ENCODE peak calls at places on chromosome 10, in nine cellular contexts. One of them, this sample, is unnamed.

GRCh38 chr10:47384148-47384921 is at the start of gene ZNF488:
- DNase-seq in AG04450: peak
- DNase-seq in AG09319: peak
- DNase-seq in transverse colon: peak
- DNase-seq in pancreas: peak
- DNase-seq in A549: peak
- DNase-seq in HepG2: peak
- DNase-seq in GM23338: peak
- DNase-seq in cardiac muscle cell: peak
- DNase-seq in this sample: peak

GRCh38 chr10:129642427-129642826 is 175.4 kb downstream of the MGMT start:
- DNase-seq in cardiac muscle cell: no peak
- DNase-seq in HepG2: peak
- DNase-seq in AG09319: no peak
- DNase-seq in A549: peak
- DNase-seq in pancreas: no peak
- DNase-seq in AG04450: no peak
- DNase-seq in transverse colon: no peak
- DNase-seq in GM23338: no peak
- DNase-seq in this sample: peak

GRCh38 chr10:128549192-128549591 is 423.0 kb upstream of the MKI67 start:
- DNase-seq in HepG2: no peak
- DNase-seq in cardiac muscle cell: no peak
- DNase-seq in AG04450: no peak
- DNase-seq in AG09319: no peak
- DNase-seq in pancreas: no peak
- DNase-seq in A549: no peak
- DNase-seq in transverse colon: no peak
- DNase-seq in GM23338: no peak
- DNase-seq in this sample: no peak

GRCh38 chr10:109025187-109025586 is 898.1 kb downstream of the XPNPEP1 start:
- DNase-seq in pancreas: no peak
- DNase-seq in AG04450: no peak
- DNase-seq in GM23338: no peak
- DNase-seq in AG09319: no peak
- DNase-seq in HepG2: no peak
- DNase-seq in A549: no peak
- DNase-seq in cardiac muscle cell: no peak
- DNase-seq in transverse colon: no peak
- DNase-seq in this sample: no peak

GRCh38 chr10:130642926-130643325 is 506.7 kb downstream of the GLRX3 start:
- DNase-seq in HepG2: no peak
- DNase-seq in transverse colon: no peak
- DNase-seq in AG04450: no peak
- DNase-seq in pancreas: no peak
- DNase-seq in AG09319: no peak
- DNase-seq in cardiac muscle cell: no peak
- DNase-seq in GM23338: no peak
- DNase-seq in A549: no peak
- DNase-seq in this sample: no peak

GRCh38 chr10:76962851-76963250 is 674.8 kb downstream of the KCNMA1 start:
- DNase-seq in HepG2: no peak
- DNase-seq in cardiac muscle cell: no peak
- DNase-seq in AG09319: peak
- DNase-seq in pancreas: no peak
- DNase-seq in A549: no peak
- DNase-seq in AG04450: no peak
- DNase-seq in GM23338: no peak
- DNase-seq in transverse colon: no peak
- DNase-seq in this sample: peak

GRCh38 chr10:119462773-119463172 is 79.7 kb downstream of the RGS10 start:
- DNase-seq in cardiac muscle cell: no peak
- DNase-seq in pancreas: no peak
- DNase-seq in A549: no peak
- DNase-seq in GM23338: no peak
- DNase-seq in AG04450: no peak
- DNase-seq in AG09319: no peak
- DNase-seq in transverse colon: no peak
- DNase-seq in HepG2: peak
- DNase-seq in this sample: no peak

GRCh38 chr10:13993634-13994033 is 337.1 kb downstream of the FRMD4A start:
- DNase-seq in pancreas: no peak
- DNase-seq in HepG2: no peak
- DNase-seq in cardiac muscle cell: no peak
- DNase-seq in A549: no peak
- DNase-seq in transverse colon: no peak
- DNase-seq in GM23338: no peak
- DNase-seq in AG09319: no peak
- DNase-seq in AG04450: no peak
- DNase-seq in this sample: no peak

GRCh38 chr10:15744217-15744865 is 24.6 kb upstream of the ITGA8 start:
- DNase-seq in GM23338: peak
- DNase-seq in AG04450: no peak
- DNase-seq in cardiac muscle cell: peak
- DNase-seq in pancreas: peak
- DNase-seq in HepG2: peak
- DNase-seq in AG09319: no peak
- DNase-seq in A549: peak
- DNase-seq in transverse colon: peak
- DNase-seq in this sample: peak

GRCh38 chr10:129161184-129161583 is 305.9 kb upstream of the MGMT start:
- DNase-seq in A549: no peak
- DNase-seq in AG04450: no peak
- DNase-seq in GM23338: peak
- DNase-seq in AG09319: no peak
- DNase-seq in pancreas: no peak
- DNase-seq in cardiac muscle cell: peak
- DNase-seq in transverse colon: no peak
- DNase-seq in HepG2: no peak
- DNase-seq in this sample: peak

GRCh38 chr10:110789604-110790428 is 81.9 kb upstream of the PDCD4 start:
- DNase-seq in AG04450: no peak
- DNase-seq in pancreas: no peak
- DNase-seq in A549: no peak
- DNase-seq in cardiac muscle cell: no peak
- DNase-seq in HepG2: no peak
- DNase-seq in transverse colon: no peak
- DNase-seq in GM23338: no peak
- DNase-seq in AG09319: no peak
- DNase-seq in this sample: no peak

GRCh38 chr10:60384708-60385398 is 4.8 kb downstream of the ANK3 start:
- DNase-seq in HepG2: no peak
- DNase-seq in pancreas: peak
- DNase-seq in GM23338: no peak
- DNase-seq in cardiac muscle cell: peak
- DNase-seq in A549: peak
- DNase-seq in transverse colon: no peak
- DNase-seq in AG04450: peak
- DNase-seq in AG09319: peak
- DNase-seq in this sample: peak

GRCh38 chr10:89283988-89284475 is 17.8 kb upstream of the IFIT2 start:
- DNase-seq in cardiac muscle cell: peak
- DNase-seq in HepG2: peak
- DNase-seq in pancreas: no peak
- DNase-seq in transverse colon: peak
- DNase-seq in A549: peak
- DNase-seq in AG04450: no peak
- DNase-seq in GM23338: peak
- DNase-seq in AG09319: peak
- DNase-seq in this sample: peak

GRCh38 chr10:79298403-79299244 is 48.6 kb upstream of the PPIF start:
- DNase-seq in transverse colon: peak
- DNase-seq in AG09319: peak
- DNase-seq in AG04450: peak
- DNase-seq in GM23338: no peak
- DNase-seq in cardiac muscle cell: peak
- DNase-seq in HepG2: peak
- DNase-seq in pancreas: no peak
- DNase-seq in A549: peak
- DNase-seq in this sample: peak

DNA sequence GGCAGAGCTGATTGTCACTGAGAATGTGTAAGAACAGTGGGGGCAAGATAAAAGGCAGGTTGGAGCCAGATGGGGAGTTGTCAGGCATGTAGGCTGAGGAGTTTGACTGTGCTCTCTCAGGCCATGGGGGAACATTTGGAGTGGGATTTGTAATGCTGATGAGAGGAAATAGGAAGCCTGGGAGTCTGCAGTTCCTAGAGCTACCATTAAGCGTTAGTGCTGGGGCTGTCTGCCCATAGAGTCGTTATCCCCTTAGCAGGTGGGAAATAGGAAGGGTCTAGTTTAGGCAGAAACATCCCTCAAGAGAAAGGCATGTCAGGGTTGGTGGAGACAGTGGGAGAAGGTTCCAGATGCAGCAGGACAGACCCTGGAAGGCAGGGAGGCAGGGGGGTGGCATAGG is 75.5 kb downstream of the RPS24 start:
- DNase-seq in HepG2: no peak
- DNase-seq in pancreas: no peak
- DNase-seq in A549: no peak
- DNase-seq in transverse colon: no peak
- DNase-seq in cardiac muscle cell: no peak
- DNase-seq in AG04450: no peak
- DNase-seq in AG09319: no peak
- DNase-seq in GM23338: peak
- DNase-seq in this sample: no peak
- TF ChIP-seq CTCF in HepG2: no peak
- TF ChIP-seq CTCF in pancreas: no peak
- TF ChIP-seq CTCF in A549: no peak
- TF ChIP-seq CTCF in transverse colon: no peak
- TF ChIP-seq CTCF in cardiac muscle cell: no peak
- TF ChIP-seq CTCF in AG04450: no peak
- TF ChIP-seq CTCF in AG09319: no peak
- TF ChIP-seq CTCF in GM23338: no peak
- TF ChIP-seq CTCF in this sample: no peak

GRCh38 chr10:127354992-127355391 is 158.6 kb upstream of the INSYN2A start:
- DNase-seq in AG04450: no peak
- DNase-seq in cardiac muscle cell: peak
- DNase-seq in transverse colon: no peak
- DNase-seq in HepG2: no peak
- DNase-seq in GM23338: no peak
- DNase-seq in pancreas: no peak
- DNase-seq in A549: no peak
- DNase-seq in AG09319: no peak
- DNase-seq in this sample: no peak
- TF ChIP-seq CTCF in AG04450: peak
- TF ChIP-seq CTCF in cardiac muscle cell: peak
- TF ChIP-seq CTCF in transverse colon: no peak
- TF ChIP-seq CTCF in HepG2: peak
- TF ChIP-seq CTCF in GM23338: no peak
- TF ChIP-seq CTCF in pancreas: no peak
- TF ChIP-seq CTCF in A549: peak
- TF ChIP-seq CTCF in AG09319: peak
- TF ChIP-seq CTCF in this sample: peak

DNA sequence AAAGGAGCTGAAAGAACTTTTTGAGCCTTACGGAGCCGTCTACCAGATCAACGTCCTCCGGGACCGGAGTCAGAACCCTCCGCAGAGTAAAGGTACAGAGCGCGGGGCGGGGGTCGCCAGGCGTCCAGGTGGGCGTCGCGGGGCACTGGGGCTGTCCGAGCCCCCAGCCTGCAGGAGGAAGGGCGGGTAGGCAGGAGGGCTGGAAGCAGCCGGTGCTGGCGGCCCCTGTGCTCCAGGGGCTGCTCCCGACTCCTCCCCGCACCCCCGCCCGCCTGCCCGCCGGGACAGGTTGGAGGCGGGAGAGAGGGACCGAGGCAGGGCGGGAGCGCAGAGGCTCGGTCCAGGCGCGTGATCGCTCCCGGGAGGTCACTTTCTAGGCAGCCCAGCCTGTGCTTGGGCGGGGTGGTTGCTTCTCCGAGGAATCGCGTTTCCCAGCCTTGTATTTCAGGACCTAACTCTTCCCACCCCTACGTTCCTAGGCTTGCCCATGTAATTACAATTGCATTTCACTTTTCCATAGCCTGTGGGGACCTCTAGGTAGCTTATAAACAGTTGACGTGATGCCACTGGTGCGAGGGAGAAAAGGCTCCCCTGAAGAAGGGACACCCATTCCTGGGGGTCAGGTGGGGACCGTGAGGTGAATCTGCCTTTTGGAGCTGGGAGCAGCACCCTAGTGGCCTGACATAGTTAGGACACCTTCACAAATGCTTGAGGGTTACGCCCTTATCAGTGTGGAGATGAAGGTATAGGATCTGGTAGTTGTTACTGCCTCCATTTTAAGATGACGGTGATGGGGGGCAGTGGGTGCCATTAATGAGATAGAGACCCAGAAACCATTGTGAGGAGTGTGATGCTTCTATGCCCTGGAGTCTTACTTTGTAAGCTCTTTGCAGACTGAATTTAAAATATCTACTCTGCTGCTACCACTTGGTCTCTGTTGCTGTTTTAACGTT is 148.2 kb downstream of the CELF2 start:
- DNase-seq in pancreas: no peak
- DNase-seq in GM23338: peak
- DNase-seq in transverse colon: peak
- DNase-seq in cardiac muscle cell: no peak
- DNase-seq in AG09319: no peak
- DNase-seq in A549: no peak
- DNase-seq in AG04450: no peak
- DNase-seq in HepG2: no peak
- DNase-seq in this sample: no peak
- TF ChIP-seq CTCF in pancreas: peak
- TF ChIP-seq CTCF in GM23338: peak
- TF ChIP-seq CTCF in transverse colon: peak
- TF ChIP-seq CTCF in cardiac muscle cell: peak
- TF ChIP-seq CTCF in AG09319: peak
- TF ChIP-seq CTCF in A549: no peak
- TF ChIP-seq CTCF in AG04450: peak
- TF ChIP-seq CTCF in HepG2: no peak
- TF ChIP-seq CTCF in this sample: peak

DNA sequence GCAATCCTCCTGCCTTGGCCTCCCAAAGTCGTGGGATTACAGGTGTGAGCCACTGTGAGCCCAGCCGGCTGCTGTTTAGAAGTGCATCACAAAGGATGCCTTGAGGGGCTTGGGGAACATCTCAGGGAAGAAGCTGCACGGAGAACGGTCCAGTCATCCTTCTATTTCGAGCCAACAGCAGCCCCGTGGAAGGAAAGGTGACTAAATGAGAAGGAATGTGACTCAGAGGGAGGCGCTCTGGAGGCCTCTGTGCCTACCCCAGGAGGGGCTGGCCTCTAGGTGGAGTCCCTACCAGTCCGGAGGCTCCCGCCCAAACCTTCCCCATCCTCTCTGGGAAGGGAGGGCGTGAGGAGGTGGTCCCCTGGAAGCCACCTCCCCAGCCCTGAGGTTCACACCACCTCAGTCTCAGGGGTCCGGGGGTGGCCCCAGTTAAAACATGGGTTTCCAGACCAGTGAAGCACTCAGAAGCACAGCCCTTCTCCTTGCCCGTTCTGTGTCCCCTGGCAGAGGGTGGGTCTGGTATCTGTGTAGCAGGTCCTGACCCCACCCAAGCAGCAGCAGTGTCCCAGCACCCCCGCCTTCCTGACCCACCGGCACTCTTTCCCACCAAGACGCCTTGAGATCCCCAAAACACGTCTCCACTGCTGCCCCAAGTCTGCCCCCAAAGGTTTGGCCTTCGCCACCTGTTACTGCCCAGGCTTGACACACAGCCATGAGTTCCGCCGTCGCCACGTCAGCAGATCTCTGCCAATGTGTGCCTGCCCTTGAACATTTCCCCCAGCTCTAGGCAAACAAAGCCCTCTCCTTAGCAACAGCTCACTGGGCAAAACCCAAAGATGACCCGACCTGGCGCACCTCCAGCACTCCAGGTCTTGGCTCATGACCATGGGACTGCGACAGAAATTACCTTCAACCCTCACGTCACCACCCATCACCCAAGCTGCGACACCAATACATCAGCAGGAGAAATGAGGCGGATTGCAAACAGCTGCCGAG is 75.9 kb downstream of the CTBP2 start:
- DNase-seq in A549: peak
- DNase-seq in GM23338: peak
- DNase-seq in cardiac muscle cell: peak
- DNase-seq in transverse colon: no peak
- DNase-seq in AG04450: peak
- DNase-seq in HepG2: peak
- DNase-seq in pancreas: peak
- DNase-seq in AG09319: peak
- DNase-seq in this sample: peak
- TF ChIP-seq CTCF in A549: peak
- TF ChIP-seq CTCF in GM23338: peak
- TF ChIP-seq CTCF in cardiac muscle cell: peak
- TF ChIP-seq CTCF in transverse colon: no peak
- TF ChIP-seq CTCF in AG04450: peak
- TF ChIP-seq CTCF in HepG2: no peak
- TF ChIP-seq CTCF in pancreas: no peak
- TF ChIP-seq CTCF in AG09319: peak
- TF ChIP-seq CTCF in this sample: peak

This sample was measured in fibroblast of mammary gland.